ENCODE peak calls at places on chromosomes 12 and 14, in six cellular contexts. One of them, this sample, is unnamed.

GRCh38 chr14:79161576-79161975 is 991.4 kb downstream of the NRXN3 start:
- DNase-seq in T-helper 9 cell: no peak
- DNase-seq in activated B cell treated with CpG ODN at 0.5 μM for 24 hours: no peak
- DNase-seq in Panc1: no peak
- DNase-seq in stimulated activated CD4-positive, alpha-beta T cell treated with anti-CD3 and anti-CD28 coated beads, TNF-alpha, amount 100 ng/mL, for 24 hours: no peak
- DNase-seq in MM.1S: no peak
- DNase-seq in this sample: peak; percentile 4

GRCh38 chr12:83010169-83010804 is 323.6 kb downstream of the TMTC2 start:
- DNase-seq in Panc1: no peak
- DNase-seq in stimulated activated CD4-positive, alpha-beta T cell treated with anti-CD3 and anti-CD28 coated beads, TNF-alpha, amount 100 ng/mL, for 24 hours: no peak
- DNase-seq in MM.1S: no peak
- DNase-seq in activated B cell treated with CpG ODN at 0.5 μM for 24 hours: no peak
- DNase-seq in T-helper 9 cell: no peak
- DNase-seq in this sample: no peak

GRCh38 chr14:89466939-89467338 is 49.9 kb upstream of the FOXN3 start:
- DNase-seq in Panc1: no peak
- DNase-seq in T-helper 9 cell: no peak
- DNase-seq in stimulated activated CD4-positive, alpha-beta T cell treated with anti-CD3 and anti-CD28 coated beads, TNF-alpha, amount 100 ng/mL, for 24 hours: no peak
- DNase-seq in activated B cell treated with CpG ODN at 0.5 μM for 24 hours: no peak
- DNase-seq in MM.1S: no peak
- DNase-seq in this sample: no peak

GRCh38 chr12:27289414-27289813 is 43.2 kb upstream of the BMAL2 start:
- DNase-seq in Panc1: no peak
- DNase-seq in MM.1S: no peak
- DNase-seq in stimulated activated CD4-positive, alpha-beta T cell treated with anti-CD3 and anti-CD28 coated beads, TNF-alpha, amount 100 ng/mL, for 24 hours: no peak
- DNase-seq in T-helper 9 cell: no peak
- DNase-seq in activated B cell treated with CpG ODN at 0.5 μM for 24 hours: no peak
- DNase-seq in this sample: no peak

GRCh38 chr12:95532851-95533250 is 18.4 kb downstream of the USP44 start:
- DNase-seq in activated B cell treated with CpG ODN at 0.5 μM for 24 hours: no peak
- DNase-seq in stimulated activated CD4-positive, alpha-beta T cell treated with anti-CD3 and anti-CD28 coated beads, TNF-alpha, amount 100 ng/mL, for 24 hours: no peak
- DNase-seq in T-helper 9 cell: no peak
- DNase-seq in Panc1: no peak
- DNase-seq in MM.1S: no peak
- DNase-seq in this sample: peak; percentile 25

GRCh38 chr14:39912192-39913100 is 480.2 kb upstream of the FBXO33 start:
- DNase-seq in T-helper 9 cell: no peak
- DNase-seq in Panc1: no peak
- DNase-seq in activated B cell treated with CpG ODN at 0.5 μM for 24 hours: no peak
- DNase-seq in stimulated activated CD4-positive, alpha-beta T cell treated with anti-CD3 and anti-CD28 coated beads, TNF-alpha, amount 100 ng/mL, for 24 hours: no peak
- DNase-seq in MM.1S: no peak
- DNase-seq in this sample: no peak

GRCh38 chr14:21714318-21714929 is 40.8 kb upstream of the OR4E1 start:
- DNase-seq in T-helper 9 cell: no peak
- DNase-seq in Panc1: no peak
- DNase-seq in stimulated activated CD4-positive, alpha-beta T cell treated with anti-CD3 and anti-CD28 coated beads, TNF-alpha, amount 100 ng/mL, for 24 hours: no peak
- DNase-seq in MM.1S: peak; percentile 24
- DNase-seq in activated B cell treated with CpG ODN at 0.5 μM for 24 hours: no peak
- DNase-seq in this sample: no peak

GRCh38 chr14:22448905-22449611 is 140.0 kb downstream of the DAD1 start:
- DNase-seq in MM.1S: no peak
- DNase-seq in T-helper 9 cell: no peak
- DNase-seq in Panc1: no peak
- DNase-seq in activated B cell treated with CpG ODN at 0.5 μM for 24 hours: no peak
- DNase-seq in stimulated activated CD4-positive, alpha-beta T cell treated with anti-CD3 and anti-CD28 coated beads, TNF-alpha, amount 100 ng/mL, for 24 hours: no peak
- DNase-seq in this sample: no peak

GRCh38 chr14:61927015-61927414 is 164.8 kb downstream of the SNAPC1 start:
- DNase-seq in MM.1S: no peak
- DNase-seq in Panc1: no peak
- DNase-seq in activated B cell treated with CpG ODN at 0.5 μM for 24 hours: no peak
- DNase-seq in stimulated activated CD4-positive, alpha-beta T cell treated with anti-CD3 and anti-CD28 coated beads, TNF-alpha, amount 100 ng/mL, for 24 hours: no peak
- DNase-seq in T-helper 9 cell: no peak
- DNase-seq in this sample: no peak